ENCODE peak calls at places on chromosomes 2 and 18, in six cellular contexts. D, Q, G, P, M and H are unnamed samples.

GRCh38 chr2:235573331-235574221 is 79.7 kb downstream of the AGAP1 start:
- DNase-seq in P (no peak), Q (no peak), D (no peak), M (no peak), G (no peak), H (no peak)

GRCh38 chr2:38092196-38092902 is 16.4 kb upstream of the CYP1B1 start:
- DNase-seq in Q (peak; percentile 96), G (no peak), D (no peak), M (no peak), P (peak; percentile 77), H (peak; percentile 84)

GRCh38 chr2:226756131-226756530 is 43.5 kb downstream of the IRS1 start:
- DNase-seq in Q (peak; percentile 74), M (no peak), G (no peak), P (peak; percentile 49), D (no peak), H (no peak)

GRCh38 chr2:150526006-150526405 is 38.5 kb upstream of the RND3 start:
- DNase-seq in P (no peak), Q (no peak), D (no peak), G (no peak), M (no peak), H (no peak)

GRCh38 chr2:180202591-180202990 is 195.5 kb upstream of the CWC22 start:
- DNase-seq in Q (peak; percentile 20), P (peak; percentile 38), M (no peak), D (no peak), G (no peak), H (no peak)

GRCh38 chr2:26982102-26982742 is 11.8 kb downstream of the MAPRE3 start:
- DNase-seq in P (peak; percentile 81), G (peak; percentile 28), Q (peak; percentile 36), M (peak; percentile 23), D (no peak), H (no peak)

GRCh38 chr2:239106314-239106908 is 258.5 kb downstream of the TWIST2 start:
- DNase-seq in D (no peak), M (no peak), G (no peak), Q (peak; percentile 48), P (peak; percentile 78), H (no peak)

GRCh38 chr2:36267194-36267593 is 88.4 kb upstream of the CRIM1 start:
- DNase-seq in Q (no peak), M (no peak), D (no peak), G (no peak), P (no peak), H (no peak)

GRCh38 chr2:45007961-45008295 is 1.3 kb downstream of the SIX2 start:
- DNase-seq in G (no peak), M (no peak), Q (no peak), P (no peak), D (no peak), H (no peak)

GRCh38 chr2:65367517-65367916 is 64.9 kb downstream of the SPRED2 start:
- DNase-seq in M (no peak), P (peak; percentile 95), D (no peak), G (no peak), Q (peak; percentile 96), H (no peak)

GRCh38 chr2:19749507-19749836 is 152.3 kb downstream of the TTC32 start:
- DNase-seq in Q (no peak), G (no peak), P (no peak), D (no peak), M (no peak), H (no peak)

GRCh38 chr2:29663266-29663665 is 258.1 kb downstream of the ALK start:
- DNase-seq in D (no peak), M (no peak), G (no peak), Q (peak; percentile 76), P (peak; percentile 80), H (no peak)

GRCh38 chr18:44107187-44107586 is 573.5 kb upstream of the SETBP1 start:
- DNase-seq in D (no peak), M (no peak), Q (no peak), P (peak; percentile 10), G (no peak), H (no peak)

GRCh38 chr2:51960846-51961335 is 929.0 kb upstream of the NRXN1 start:
- DNase-seq in D (no peak), M (no peak), G (no peak), Q (no peak), P (no peak), H (no peak)

GRCh38 chr18:471701-472100 is 28.8 kb downstream of the COLEC12 start:
- DNase-seq in Q (no peak), P (peak; percentile 40), D (no peak), M (no peak), G (no peak), H (no peak)

GRCh38 chr2:160590664-160591063 is 97.1 kb upstream of the RBMS1 start:
- DNase-seq in P (no peak), D (no peak), G (no peak), M (no peak), Q (no peak), H (no peak)

GRCh38 chr2:74843371-74844298 is 9.7 kb downstream of the HK2 start:
- DNase-seq in G (no peak), Q (peak; percentile 74), D (no peak), P (peak; percentile 87), M (no peak), H (no peak)

GRCh38 chr2:208266641-208267335 is 733 bp downstream of the PIKFYVE start:
- DNase-seq in Q (peak; percentile 51), G (no peak), P (peak; percentile 48), M (no peak), D (no peak), H (no peak)

GRCh38 chr18:53991202-53991601 is 233.3 kb downstream of the MBD2 start:
- DNase-seq in M (no peak), Q (peak; percentile 81), P (peak; percentile 61), D (no peak), G (no peak), H (no peak)

GRCh38 chr2:156437272-156437671 is 1.1 kb downstream of the GPD2 start:
- DNase-seq in P (peak; percentile 77), Q (no peak), D (no peak), G (no peak), M (no peak), H (peak; percentile 82)

GRCh38 chr2:200247494-200247893 is 59.0 kb upstream of the SPATS2L start:
- DNase-seq in Q (peak; percentile 57), G (no peak), D (no peak), P (peak; percentile 30), M (no peak), H (no peak)

GRCh38 chr18:74840492-74841167 is 243.0 kb downstream of the ZNF407 start:
- DNase-seq in M (no peak), Q (peak; percentile 64), P (peak; percentile 58), D (no peak), G (no peak), H (no peak)

GRCh38 chr2:215900203-215900611 is 113.1 kb downstream of the MREG start:
- DNase-seq in G (no peak), M (no peak), D (no peak), Q (no peak), P (peak; percentile 64), H (peak; percentile 53)

GRCh38 chr18:48024891-48025660 is 94.6 kb upstream of the SMAD2 start:
- DNase-seq in Q (no peak), G (no peak), D (peak; percentile 5), M (no peak), P (no peak), H (peak; percentile 62)

GRCh38 chr18:48022021-48022420 is 91.6 kb upstream of the SMAD2 start:
- DNase-seq in P (no peak), D (no peak), M (no peak), G (no peak), Q (no peak), H (peak; percentile 51)

GRCh38 chr18:48024009-48024512 is 93.6 kb upstream of the SMAD2 start:
- DNase-seq in P (no peak), G (no peak), D (no peak), Q (no peak), M (no peak), H (peak; percentile 48)

GRCh38 chr18:48022531-48023330 is 92.3 kb upstream of the SMAD2 start:
- DNase-seq in Q (peak; percentile 66), M (no peak), G (no peak), D (no peak), P (peak; percentile 82), H (no peak)

DNA sequence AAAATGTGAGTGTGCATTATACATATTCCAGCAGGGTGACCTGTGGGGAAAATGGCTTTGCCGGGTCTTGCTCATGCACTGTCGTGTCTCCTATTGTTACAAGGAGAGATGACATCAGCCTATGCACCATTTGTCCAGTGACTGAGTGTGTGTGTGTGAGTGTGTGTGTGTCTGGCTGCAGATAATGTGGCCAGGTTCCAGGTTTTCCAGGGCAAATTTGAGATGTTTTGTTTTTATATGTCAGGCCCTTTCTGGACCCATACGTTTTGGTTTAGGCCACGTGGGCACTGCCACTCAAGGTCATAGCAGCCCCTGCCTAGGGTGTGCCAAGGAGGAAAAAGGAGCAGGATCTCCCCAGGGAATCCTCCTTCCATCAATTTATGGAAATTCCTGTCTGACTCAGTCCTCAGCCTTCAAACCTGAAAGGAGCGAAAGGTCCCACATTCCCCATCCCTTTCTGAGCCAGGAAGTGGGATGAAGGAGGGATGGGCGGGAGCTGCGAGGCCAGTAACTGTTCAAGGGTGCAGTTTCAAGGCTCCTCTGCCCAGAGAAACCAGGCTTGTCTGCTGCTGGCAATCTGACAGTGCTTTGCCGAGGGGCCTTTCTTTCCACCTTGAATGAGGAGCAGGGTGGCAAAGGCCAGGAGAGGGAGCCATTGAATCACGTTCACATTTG is 93.0 kb upstream of the SMAD2 start:
- DNase-seq in Q (peak; percentile 57), D (peak; percentile 27), P (peak; percentile 80), M (no peak), G (no peak), H (peak; percentile 65)
- TF ChIP-seq CTCF in Q (peak; percentile 50), D (no peak), P (peak; percentile 54), M (peak; percentile 50), G (peak; percentile 32), H (peak; percentile 38)

DNA sequence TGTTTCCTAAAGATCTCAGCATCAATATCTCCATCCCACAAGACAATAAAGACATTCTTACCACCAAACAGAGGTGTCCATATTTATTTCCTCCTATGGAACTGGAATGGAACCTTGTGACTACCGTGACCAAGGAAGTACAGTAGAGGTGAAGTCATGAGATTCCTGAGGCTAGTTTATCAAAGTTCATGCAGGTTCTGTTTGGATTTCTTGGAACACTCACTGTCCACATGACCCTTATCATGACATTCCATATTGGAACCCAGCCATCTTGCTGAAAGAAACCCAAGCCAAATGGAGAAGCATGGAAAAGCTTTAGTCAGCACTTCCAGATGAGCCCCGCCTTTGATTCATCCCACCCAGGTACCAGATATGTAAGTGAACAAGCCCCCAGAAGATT is 516.0 kb upstream of the POU3F3 start:
- DNase-seq in P (no peak), G (no peak), Q (no peak), M (no peak), D (no peak), H (no peak)
- TF ChIP-seq CTCF in P (no peak), G (no peak), Q (no peak), M (no peak), D (no peak), H (no peak)

DNA sequence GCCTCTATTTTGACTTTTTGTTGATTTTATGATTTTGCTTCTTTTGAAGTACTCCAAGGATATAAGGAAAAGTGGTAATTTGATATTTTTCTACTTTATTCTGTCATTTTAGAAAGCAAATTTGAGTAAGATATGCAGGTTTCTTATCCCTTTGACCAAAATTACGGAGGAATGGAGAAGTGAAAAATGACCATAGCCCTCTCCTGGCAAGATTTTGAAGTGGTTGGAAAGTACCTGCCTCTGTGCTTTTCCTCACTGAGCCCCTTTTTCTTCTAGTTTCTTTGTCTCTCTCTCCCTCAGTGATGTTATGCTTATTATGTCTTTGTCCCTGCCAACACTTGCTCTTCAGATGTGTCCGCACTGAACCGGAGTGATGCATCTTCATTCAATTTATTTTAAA is 898.1 kb downstream of the EPHA4 start:
- DNase-seq in Q (no peak), P (no peak), M (no peak), G (no peak), D (no peak), H (no peak)
- TF ChIP-seq CTCF in Q (no peak), P (no peak), M (no peak), G (no peak), D (no peak), H (no peak)

GRCh38 chr2:55150834-55151233 is 81.3 kb downstream of the CLHC1 start:
- DNase-seq in P (no peak), G (no peak), Q (no peak), D (no peak), M (no peak), H (no peak)
- TF ChIP-seq CTCF in P (no peak), G (no peak), Q (no peak), D (no peak), M (no peak), H (no peak)